ENCODE peak calls at places on chromosomes 12 and 14, in eight cellular contexts. One of them, this sample, is unnamed.

GRCh38 chr14:23537351-23538048 is 14.1 kb downstream of the ZFHX2 start:
- DNase-seq in B cell: no peak
- DNase-seq in H9: peak
- DNase-seq in AG10803: no peak
- DNase-seq in dorsolateral prefrontal cortex: no peak
- DNase-seq in mesothelial cell of epicardium: no peak
- DNase-seq in coronary artery: no peak
- DNase-seq in kidney: no peak
- DNase-seq in this sample: no peak

GRCh38 chr12:70885952-70886351 is 34.6 kb downstream of the PTPRR start:
- DNase-seq in dorsolateral prefrontal cortex: no peak
- DNase-seq in coronary artery: no peak
- DNase-seq in B cell: no peak
- DNase-seq in kidney: no peak
- DNase-seq in mesothelial cell of epicardium: no peak
- DNase-seq in AG10803: peak
- DNase-seq in H9: no peak
- DNase-seq in this sample: no peak

GRCh38 chr12:2259368-2259767 is 206.6 kb downstream of the CACNA1C start:
- DNase-seq in H9: no peak
- DNase-seq in B cell: no peak
- DNase-seq in dorsolateral prefrontal cortex: no peak
- DNase-seq in AG10803: no peak
- DNase-seq in kidney: no peak
- DNase-seq in mesothelial cell of epicardium: no peak
- DNase-seq in coronary artery: no peak
- DNase-seq in this sample: no peak

GRCh38 chr12:6062427-6063378 is 61.8 kb downstream of the VWF start:
- DNase-seq in coronary artery: no peak
- DNase-seq in B cell: no peak
- DNase-seq in kidney: no peak
- DNase-seq in H9: peak
- DNase-seq in dorsolateral prefrontal cortex: peak
- DNase-seq in mesothelial cell of epicardium: peak
- DNase-seq in AG10803: peak
- DNase-seq in this sample: peak

GRCh38 chr12:70603044-70603443 is 34.2 kb downstream of the PTPRB start:
- DNase-seq in B cell: no peak
- DNase-seq in coronary artery: no peak
- DNase-seq in H9: no peak
- DNase-seq in mesothelial cell of epicardium: no peak
- DNase-seq in dorsolateral prefrontal cortex: no peak
- DNase-seq in kidney: no peak
- DNase-seq in AG10803: peak
- DNase-seq in this sample: no peak

GRCh38 chr12:124884587-124885438 is 21.1 kb upstream of the SCARB1 start:
- DNase-seq in AG10803: no peak
- DNase-seq in kidney: no peak
- DNase-seq in mesothelial cell of epicardium: no peak
- DNase-seq in dorsolateral prefrontal cortex: no peak
- DNase-seq in H9: peak
- DNase-seq in coronary artery: no peak
- DNase-seq in B cell: peak
- DNase-seq in this sample: no peak

GRCh38 chr14:95165517-95165916 is 8.2 kb upstream of the DICER1 start:
- DNase-seq in H9: no peak
- DNase-seq in mesothelial cell of epicardium: no peak
- DNase-seq in dorsolateral prefrontal cortex: no peak
- DNase-seq in coronary artery: no peak
- DNase-seq in B cell: no peak
- DNase-seq in kidney: no peak
- DNase-seq in AG10803: no peak
- DNase-seq in this sample: no peak

GRCh38 chr14:72652179-72652578 is 241.7 kb downstream of the DPF3 start:
- DNase-seq in B cell: no peak
- DNase-seq in kidney: no peak
- DNase-seq in mesothelial cell of epicardium: no peak
- DNase-seq in AG10803: no peak
- DNase-seq in H9: no peak
- DNase-seq in coronary artery: no peak
- DNase-seq in dorsolateral prefrontal cortex: no peak
- DNase-seq in this sample: no peak

GRCh38 chr14:42563313-42563712 is 956.6 kb downstream of the LRFN5 start:
- DNase-seq in dorsolateral prefrontal cortex: no peak
- DNase-seq in H9: no peak
- DNase-seq in kidney: no peak
- DNase-seq in mesothelial cell of epicardium: no peak
- DNase-seq in coronary artery: no peak
- DNase-seq in B cell: no peak
- DNase-seq in AG10803: no peak
- DNase-seq in this sample: no peak

GRCh38 chr14:30005114-30005698 is 77.6 kb upstream of the PRKD1 start:
- DNase-seq in dorsolateral prefrontal cortex: no peak
- DNase-seq in B cell: no peak
- DNase-seq in coronary artery: no peak
- DNase-seq in kidney: no peak
- DNase-seq in AG10803: peak
- DNase-seq in mesothelial cell of epicardium: no peak
- DNase-seq in H9: no peak
- DNase-seq in this sample: peak

GRCh38 chr14:24339284-24340151 is at the start of gene RIPK3:
- DNase-seq in AG10803: no peak
- DNase-seq in B cell: peak
- DNase-seq in mesothelial cell of epicardium: no peak
- DNase-seq in dorsolateral prefrontal cortex: no peak
- DNase-seq in H9: peak
- DNase-seq in kidney: peak
- DNase-seq in coronary artery: no peak
- DNase-seq in this sample: no peak

GRCh38 chr12:114799574-114800487 is 115.9 kb upstream of the TBX3 start:
- DNase-seq in B cell: no peak
- DNase-seq in mesothelial cell of epicardium: no peak
- DNase-seq in H9: peak
- DNase-seq in dorsolateral prefrontal cortex: no peak
- DNase-seq in coronary artery: no peak
- DNase-seq in AG10803: peak
- DNase-seq in kidney: peak
- DNase-seq in this sample: no peak

GRCh38 chr14:102824832-102825231 is 47.6 kb downstream of the TRAF3 start:
- DNase-seq in B cell: no peak
- DNase-seq in dorsolateral prefrontal cortex: no peak
- DNase-seq in mesothelial cell of epicardium: no peak
- DNase-seq in AG10803: peak
- DNase-seq in kidney: no peak
- DNase-seq in H9: no peak
- DNase-seq in coronary artery: no peak
- DNase-seq in this sample: peak

GRCh38 chr12:87870493-87870892 is 158.7 kb downstream of the C12orf50 start:
- DNase-seq in dorsolateral prefrontal cortex: no peak
- DNase-seq in H9: peak
- DNase-seq in coronary artery: no peak
- DNase-seq in kidney: no peak
- DNase-seq in AG10803: no peak
- DNase-seq in mesothelial cell of epicardium: no peak
- DNase-seq in B cell: no peak
- DNase-seq in this sample: no peak

GRCh38 chr12:87870061-87870460 is 159.1 kb downstream of the C12orf50 start:
- DNase-seq in coronary artery: no peak
- DNase-seq in mesothelial cell of epicardium: no peak
- DNase-seq in H9: no peak
- DNase-seq in B cell: no peak
- DNase-seq in AG10803: no peak
- DNase-seq in dorsolateral prefrontal cortex: no peak
- DNase-seq in kidney: no peak
- DNase-seq in this sample: no peak

GRCh38 chr12:87871061-87871460 is 158.1 kb downstream of the C12orf50 start:
- DNase-seq in AG10803: no peak
- DNase-seq in coronary artery: no peak
- DNase-seq in mesothelial cell of epicardium: no peak
- DNase-seq in dorsolateral prefrontal cortex: no peak
- DNase-seq in B cell: no peak
- DNase-seq in H9: no peak
- DNase-seq in kidney: no peak
- DNase-seq in this sample: no peak

DNA sequence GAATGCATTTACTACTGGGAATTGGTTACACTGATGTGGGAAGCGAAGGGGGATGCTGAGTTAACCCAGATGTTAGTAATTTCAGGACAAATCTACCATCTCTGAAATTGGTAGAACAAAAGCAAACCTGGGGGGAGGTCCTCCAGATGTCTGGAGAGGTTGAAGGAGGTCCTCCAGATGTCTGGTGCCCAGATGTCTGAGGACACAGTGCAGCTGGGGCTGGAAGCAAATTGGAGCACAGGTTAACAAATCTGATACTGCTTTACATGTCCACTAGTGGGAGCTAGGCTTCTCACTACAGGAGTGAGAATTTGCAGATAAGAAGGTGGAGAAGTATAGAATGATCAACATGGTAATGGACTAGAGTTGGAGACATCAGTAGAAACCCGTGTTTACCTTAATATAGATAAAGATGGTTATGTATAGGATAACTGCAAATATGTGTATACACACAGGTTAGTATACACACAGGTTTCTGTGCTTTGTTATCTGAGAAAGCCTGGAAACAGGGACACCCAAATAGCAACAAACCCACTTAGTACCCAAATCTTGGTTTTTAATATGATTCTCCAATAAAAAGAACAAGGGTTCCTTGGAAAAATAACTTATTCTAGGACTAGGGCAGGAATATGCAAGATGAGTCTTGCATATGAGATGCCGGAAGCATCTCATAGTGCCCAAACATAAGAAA is 162.5 kb downstream of the C12orf50 start:
- DNase-seq in B cell: no peak
- DNase-seq in dorsolateral prefrontal cortex: no peak
- DNase-seq in H9: peak
- DNase-seq in mesothelial cell of epicardium: no peak
- DNase-seq in AG10803: peak
- DNase-seq in kidney: no peak
- DNase-seq in coronary artery: no peak
- DNase-seq in this sample: peak
- TF ChIP-seq CTCF in B cell: no peak
- TF ChIP-seq CTCF in dorsolateral prefrontal cortex: no peak
- TF ChIP-seq CTCF in H9: peak
- TF ChIP-seq CTCF in mesothelial cell of epicardium: no peak
- TF ChIP-seq CTCF in AG10803: peak
- TF ChIP-seq CTCF in kidney: no peak
- TF ChIP-seq CTCF in coronary artery: no peak
- TF ChIP-seq CTCF in this sample: peak

DNA sequence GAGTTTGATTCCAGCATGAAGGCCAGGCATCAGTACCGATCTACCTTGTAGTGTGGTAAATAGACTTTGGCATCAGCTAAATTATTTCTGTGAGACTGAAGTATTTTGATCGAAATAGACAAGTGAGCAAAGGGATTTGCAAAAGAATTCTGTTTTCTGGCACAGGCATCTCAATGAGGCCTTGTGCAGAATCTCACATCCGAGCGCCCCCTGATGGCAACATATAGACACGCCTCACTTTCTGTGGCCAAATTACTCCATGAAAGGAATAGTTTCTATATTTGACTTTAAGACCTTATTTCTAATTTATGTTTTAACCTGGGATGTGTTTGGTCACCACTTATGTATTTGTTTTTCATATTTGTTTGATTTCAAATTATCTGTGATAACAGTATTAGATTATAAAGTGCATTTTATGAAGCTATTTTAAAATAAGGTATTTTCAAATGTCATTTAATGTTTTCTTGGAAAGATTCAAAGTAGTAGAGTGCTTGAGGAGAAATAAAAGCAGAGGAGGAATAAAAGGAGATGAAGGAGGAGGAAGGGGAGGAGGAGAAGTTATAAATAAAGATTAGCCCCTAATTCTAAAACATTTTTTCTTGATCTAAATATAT is 731.9 kb downstream of the NRXN3 start:
- DNase-seq in H9: peak
- DNase-seq in coronary artery: no peak
- DNase-seq in AG10803: peak
- DNase-seq in kidney: no peak
- DNase-seq in mesothelial cell of epicardium: peak
- DNase-seq in dorsolateral prefrontal cortex: peak
- DNase-seq in B cell: no peak
- DNase-seq in this sample: peak
- TF ChIP-seq CTCF in H9: peak
- TF ChIP-seq CTCF in coronary artery: no peak
- TF ChIP-seq CTCF in AG10803: peak
- TF ChIP-seq CTCF in kidney: no peak
- TF ChIP-seq CTCF in mesothelial cell of epicardium: peak
- TF ChIP-seq CTCF in dorsolateral prefrontal cortex: peak
- TF ChIP-seq CTCF in B cell: no peak
- TF ChIP-seq CTCF in this sample: peak

DNA sequence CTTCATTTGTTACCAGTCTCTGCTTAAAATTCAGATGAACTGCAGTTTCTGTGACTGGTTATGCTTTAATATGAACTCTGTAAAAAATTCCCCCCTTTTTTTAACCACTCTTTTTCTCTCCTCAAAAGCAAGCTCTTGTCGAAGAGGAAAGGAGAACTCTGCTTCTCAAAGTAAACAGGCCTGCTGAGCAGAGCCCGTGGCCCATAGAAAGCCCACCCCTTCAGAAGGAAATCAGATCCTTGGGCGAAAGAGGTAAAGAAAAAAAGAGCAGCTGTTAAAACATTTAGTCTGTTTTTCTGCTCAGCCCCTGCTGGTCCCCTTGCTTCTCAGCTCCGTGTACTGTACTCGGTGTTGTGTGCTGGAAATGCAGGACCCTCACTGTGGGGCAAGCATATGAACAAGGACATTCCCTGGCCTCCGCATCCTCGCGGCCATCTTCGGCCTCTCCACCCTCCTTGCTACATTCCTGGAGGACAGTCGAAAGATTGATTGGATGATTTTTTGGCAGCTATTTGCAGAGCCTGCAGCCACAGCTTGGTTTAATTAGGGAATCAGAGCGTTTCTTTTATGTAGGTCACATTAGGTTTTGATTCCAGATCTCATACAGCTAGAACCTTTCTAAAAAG is 164.6 kb upstream of the LRIG3 start:
- DNase-seq in dorsolateral prefrontal cortex: no peak
- DNase-seq in B cell: no peak
- DNase-seq in coronary artery: no peak
- DNase-seq in mesothelial cell of epicardium: peak
- DNase-seq in AG10803: peak
- DNase-seq in H9: peak
- DNase-seq in kidney: peak
- DNase-seq in this sample: no peak
- TF ChIP-seq CTCF in dorsolateral prefrontal cortex: no peak
- TF ChIP-seq CTCF in B cell: no peak
- TF ChIP-seq CTCF in coronary artery: no peak
- TF ChIP-seq CTCF in mesothelial cell of epicardium: no peak
- TF ChIP-seq CTCF in AG10803: peak
- TF ChIP-seq CTCF in H9: no peak
- TF ChIP-seq CTCF in kidney: no peak
- TF ChIP-seq CTCF in this sample: no peak

GRCh38 chr12:51598156-51598555 is 7.1 kb downstream of the SCN8A start:
- DNase-seq in AG10803: no peak
- DNase-seq in coronary artery: no peak
- DNase-seq in H9: no peak
- DNase-seq in dorsolateral prefrontal cortex: no peak
- DNase-seq in mesothelial cell of epicardium: no peak
- DNase-seq in B cell: no peak
- DNase-seq in kidney: no peak
- DNase-seq in this sample: no peak

GRCh38 chr12:51601241-51601640 is 10.2 kb downstream of the SCN8A start:
- DNase-seq in dorsolateral prefrontal cortex: no peak
- DNase-seq in B cell: no peak
- DNase-seq in mesothelial cell of epicardium: no peak
- DNase-seq in AG10803: no peak
- DNase-seq in kidney: no peak
- DNase-seq in H9: no peak
- DNase-seq in coronary artery: no peak
- DNase-seq in this sample: no peak

GRCh38 chr12:51600721-51601120 is 9.7 kb downstream of the SCN8A start:
- DNase-seq in coronary artery: no peak
- DNase-seq in B cell: no peak
- DNase-seq in H9: no peak
- DNase-seq in mesothelial cell of epicardium: no peak
- DNase-seq in AG10803: no peak
- DNase-seq in dorsolateral prefrontal cortex: no peak
- DNase-seq in kidney: no peak
- DNase-seq in this sample: no peak
- TF ChIP-seq CTCF in coronary artery: no peak
- TF ChIP-seq CTCF in B cell: no peak
- TF ChIP-seq CTCF in H9: no peak
- TF ChIP-seq CTCF in mesothelial cell of epicardium: no peak
- TF ChIP-seq CTCF in AG10803: no peak
- TF ChIP-seq CTCF in dorsolateral prefrontal cortex: no peak
- TF ChIP-seq CTCF in kidney: no peak
- TF ChIP-seq CTCF in this sample: no peak

This sample was measured in MCF 10A.